ENCODE peak calls at places on chromosomes 16 and 17, in ten cellular contexts. H is stimulated activated CD4-positive, alpha-beta T cell treated with anti-CD3 and anti-CD28 coated beads, TNF-alpha, amount 100 ng/mL, for 1 hour; P is NCI-H446 treated with DMSO at 0.1 percent for 48 hours; C is CD8-positive, alpha-beta T cell; G is iPS DF 19.7; I is AG08395; T is colonic mucosa; Q is OCI-LY7; B is G401; Y is heart left ventricle. Z is an unnamed sample.

GRCh38 chr17:29341726-29342125 is 47.8 kb upstream of the NUFIP2 start:
- DNase-seq in H (no peak), P (no peak), C (no peak), G (no peak), I (peak; percentile 16), T (no peak), Q (no peak), B (no peak), Y (no peak), Z (peak; percentile 16)

GRCh38 chr17:77301694-77302087 is 160.9 kb downstream of the SEC14L1 start:
- DNase-seq in H (no peak), P (no peak), C (no peak), G (no peak), I (no peak), T (no peak), Q (no peak), B (no peak), Y (no peak), Z (no peak)

GRCh38 chr17:70621593-70621992 is 452.3 kb downstream of the KCNJ2 start:
- DNase-seq in H (no peak), P (peak; percentile 79), C (no peak), G (no peak), I (no peak), T (no peak), Q (no peak), B (no peak), Y (peak; percentile 22), Z (peak; percentile 30)

GRCh38 chr17:33152793-33153192 is 140.3 kb downstream of the ASIC2 start:
- DNase-seq in H (no peak), P (no peak), C (no peak), G (no peak), I (no peak), T (no peak), Q (no peak), B (no peak), Y (no peak), Z (no peak)

GRCh38 chr17:2455956-2456355 is 55.1 kb upstream of the MNT start:
- DNase-seq in H (no peak), P (no peak), C (no peak), G (no peak), I (no peak), T (no peak), Q (no peak), B (peak; percentile 94), Y (no peak), Z (no peak)

GRCh38 chr17:58303981-58304734 is 23.4 kb upstream of the MPO start:
- DNase-seq in H (peak; percentile 49), P (no peak), C (peak; percentile 52), G (no peak), I (peak; percentile 81), T (peak; percentile 48), Q (peak; percentile 66), B (peak; percentile 36), Y (no peak), Z (peak; percentile 51)

GRCh38 chr17:76268991-76269981 is 4.1 kb downstream of the UBALD2 start:
- DNase-seq in H (no peak), P (no peak), C (no peak), G (no peak), I (no peak), T (no peak), Q (peak; percentile 45), B (no peak), Y (no peak), Z (no peak)

GRCh38 chr16:51302042-51302441 is 151.0 kb upstream of the SALL1 start:
- DNase-seq in H (no peak), P (no peak), C (no peak), G (no peak), I (no peak), T (no peak), Q (no peak), B (no peak), Y (no peak), Z (no peak)

GRCh38 chr17:29444589-29444988 is 54.4 kb downstream of the TAOK1 start:
- DNase-seq in H (no peak), P (no peak), C (no peak), G (no peak), I (peak; percentile 64), T (no peak), Q (no peak), B (no peak), Y (no peak), Z (peak; percentile 11)

GRCh38 chr17:8122391-8122922 is 1.4 kb downstream of the HES7 start:
- DNase-seq in H (no peak), P (no peak), C (no peak), G (no peak), I (peak; percentile 54), T (peak; percentile 44), Q (no peak), B (peak; percentile 55), Y (no peak), Z (peak; percentile 81)

GRCh38 chr17:61832463-61832862 is 30.9 kb downstream of the BRIP1 start:
- DNase-seq in H (no peak), P (no peak), C (no peak), G (no peak), I (no peak), T (no peak), Q (no peak), B (no peak), Y (no peak), Z (no peak)

GRCh38 chr16:85173077-85173980 is 61.1 kb upstream of the CIBAR2 start:
- DNase-seq in H (no peak), P (no peak), C (no peak), G (no peak), I (peak; percentile 61), T (no peak), Q (no peak), B (no peak), Y (no peak), Z (peak; percentile 90)

GRCh38 chr16:15830832-15831451 is 25.9 kb downstream of the MYH11 start:
- DNase-seq in H (no peak), P (no peak), C (no peak), G (no peak), I (no peak), T (no peak), Q (no peak), B (no peak), Y (no peak), Z (no peak)

GRCh38 chr17:74274703-74275340 is 788 bp downstream of the DNAI2 start:
- DNase-seq in H (no peak), P (no peak), C (no peak), G (no peak), I (no peak), T (no peak), Q (peak; percentile 20), B (no peak), Y (no peak), Z (no peak)

GRCh38 chr17:29734640-29735039 is 111.9 kb upstream of the CORO6 start:
- DNase-seq in H (no peak), P (no peak), C (no peak), G (no peak), I (no peak), T (no peak), Q (no peak), B (no peak), Y (no peak), Z (no peak)

GRCh38 chr16:20803192-20803560 is 3.1 kb downstream of the ERI2 start:
- DNase-seq in H (no peak), P (no peak), C (no peak), G (no peak), I (no peak), T (no peak), Q (no peak), B (no peak), Y (no peak), Z (peak; percentile 76)

GRCh38 chr17:7445011-7445927 is at the start of gene CHRNB1:
- DNase-seq in H (no peak), P (no peak), C (peak; percentile 47), G (no peak), I (peak; percentile 66), T (peak; percentile 88), Q (no peak), B (no peak), Y (peak; percentile 90), Z (peak; percentile 69)

GRCh38 chr16:84699147-84699711 is 571 bp upstream of the USP10 start:
- DNase-seq in H (no peak), P (no peak), C (peak; percentile 25), G (no peak), I (no peak), T (peak; percentile 39), Q (no peak), B (peak; percentile 20), Y (no peak), Z (no peak)

GRCh38 chr17:66920965-66921364 is 43.5 kb upstream of the CACNG4 start:
- DNase-seq in H (no peak), P (no peak), C (no peak), G (no peak), I (no peak), T (no peak), Q (no peak), B (no peak), Y (no peak), Z (peak; percentile 31)

GRCh38 chr16:15535772-15536171 is 101.4 kb downstream of the BMERB1 start:
- DNase-seq in H (no peak), P (no peak), C (no peak), G (no peak), I (no peak), T (no peak), Q (no peak), B (no peak), Y (no peak), Z (no peak)

Z was measured in foreskin fibroblast.